ENCODE peak calls at places on chromosomes 3 and 15, in seven cellular contexts. T is prostate gland, V is heart left ventricle, M is fibroblast of lung, Q is OCI-LY7, B is GM23248, O is sigmoid colon. U is an unnamed sample.

GRCh38 chr3:140399853-140400252 is 278.0 kb upstream of the TRIM42 start:
- DNase-seq in T (no peak), B (no peak), O (no peak), V (no peak), Q (no peak), M (no peak), U (no peak)

GRCh38 chr3:78253860-78254259 is 1214.0 kb downstream of the ROBO2 start:
- DNase-seq in V (no peak), B (no peak), O (no peak), Q (no peak), M (no peak), T (no peak), U (no peak)

GRCh38 chr3:158005391-158006100 is 100.7 kb downstream of the SHOX2 start:
- DNase-seq in O (no peak), V (no peak), M (no peak), T (no peak), B (no peak), Q (no peak), U (no peak)

GRCh38 chr3:70970136-70970535 is 613.4 kb downstream of the FOXP1 start:
- DNase-seq in O (no peak), M (no peak), T (no peak), Q (no peak), B (no peak), V (no peak), U (no peak)

GRCh38 chr3:14646589-14647413 is 4.8 kb upstream of the CCDC174 start:
- DNase-seq in M (no peak), T (no peak), V (no peak), Q (no peak), B (no peak), O (no peak), U (no peak)

GRCh38 chr3:57755368-57756021 is 614 bp upstream of the SLMAP start:
- DNase-seq in Q (peak; percentile 77), O (peak; percentile 73), B (peak; percentile 78), T (peak; percentile 62), V (no peak), M (peak; percentile 85), U (no peak)

GRCh38 chr3:116610124-116610523 is 99.5 kb upstream of the TUSC7 start:
- DNase-seq in B (no peak), Q (no peak), M (no peak), V (no peak), O (no peak), T (no peak), U (no peak)

GRCh38 chr3:142975316-142975995 is 12.0 kb upstream of the PAQR9 start:
- DNase-seq in T (no peak), V (no peak), B (no peak), Q (no peak), M (no peak), O (no peak), U (no peak)

GRCh38 chr3:191391873-191392808 is 61.8 kb upstream of the UTS2B start:
- DNase-seq in V (no peak), O (no peak), T (no peak), Q (no peak), M (no peak), B (no peak), U (no peak)

GRCh38 chr3:159432721-159433300 is 555.8 kb upstream of the IL12A start:
- DNase-seq in O (no peak), B (peak; percentile 45), M (peak; percentile 74), Q (no peak), T (no peak), V (no peak), U (no peak)

GRCh38 chr15:43212299-43212698 is 8.5 kb downstream of the EPB42 start:
- DNase-seq in M (no peak), V (no peak), O (no peak), B (no peak), Q (no peak), T (no peak), U (no peak)

DNA sequence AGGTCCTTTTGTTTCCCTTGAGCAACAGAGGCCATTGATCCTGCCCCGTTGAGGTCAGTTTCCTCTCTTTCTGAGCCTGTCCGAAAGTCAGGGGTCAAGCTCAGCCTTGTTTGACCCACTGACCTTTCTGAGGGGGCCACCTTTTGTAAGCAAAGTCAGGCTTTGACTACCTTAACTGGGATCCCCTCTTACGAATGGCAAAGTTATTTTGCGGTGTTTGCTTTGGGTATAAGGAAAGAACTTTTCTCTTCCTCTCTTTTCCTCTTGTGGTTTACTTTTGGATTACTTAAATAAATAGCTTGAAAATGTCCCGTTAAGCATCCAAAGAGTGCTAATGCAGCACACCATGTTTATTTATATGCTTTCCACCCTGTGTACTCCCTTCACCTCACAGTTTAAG is 340.6 kb downstream of the THSD4 start:
- DNase-seq in Q (no peak), O (no peak), T (no peak), M (no peak), V (no peak), B (no peak), U (no peak)
- H3K27ac ChIP-seq in Q (no peak overlapping the region), O (no peak overlapping the region), T (peak overlapping the region; percentile 55), M (no peak overlapping the region), V (no peak overlapping the region), B (no peak overlapping the region), U (no peak overlapping the region)

GRCh38 chr15:101028321-101028720 is 109.2 kb downstream of the LRRK1 start:
- DNase-seq in Q (no peak), B (no peak), V (no peak), T (no peak), M (peak; percentile 24), O (no peak), U (peak; percentile 3)

GRCh38 chr15:101028772-101029438 is 109.7 kb downstream of the LRRK1 start:
- DNase-seq in M (no peak), Q (no peak), V (no peak), B (no peak), O (peak; percentile 48), T (no peak), U (peak; percentile 9)

GRCh38 chr15:101027920-101028319 is 108.8 kb downstream of the LRRK1 start:
- DNase-seq in V (no peak), T (no peak), M (no peak), O (peak; percentile 25), B (no peak), Q (no peak), U (peak; percentile 46)

GRCh38 chr15:101031203-101031602 is 112.0 kb downstream of the LRRK1 start:
- DNase-seq in B (no peak), M (peak; percentile 35), T (no peak), O (peak; percentile 46), V (no peak), Q (no peak), U (no peak)

DNA sequence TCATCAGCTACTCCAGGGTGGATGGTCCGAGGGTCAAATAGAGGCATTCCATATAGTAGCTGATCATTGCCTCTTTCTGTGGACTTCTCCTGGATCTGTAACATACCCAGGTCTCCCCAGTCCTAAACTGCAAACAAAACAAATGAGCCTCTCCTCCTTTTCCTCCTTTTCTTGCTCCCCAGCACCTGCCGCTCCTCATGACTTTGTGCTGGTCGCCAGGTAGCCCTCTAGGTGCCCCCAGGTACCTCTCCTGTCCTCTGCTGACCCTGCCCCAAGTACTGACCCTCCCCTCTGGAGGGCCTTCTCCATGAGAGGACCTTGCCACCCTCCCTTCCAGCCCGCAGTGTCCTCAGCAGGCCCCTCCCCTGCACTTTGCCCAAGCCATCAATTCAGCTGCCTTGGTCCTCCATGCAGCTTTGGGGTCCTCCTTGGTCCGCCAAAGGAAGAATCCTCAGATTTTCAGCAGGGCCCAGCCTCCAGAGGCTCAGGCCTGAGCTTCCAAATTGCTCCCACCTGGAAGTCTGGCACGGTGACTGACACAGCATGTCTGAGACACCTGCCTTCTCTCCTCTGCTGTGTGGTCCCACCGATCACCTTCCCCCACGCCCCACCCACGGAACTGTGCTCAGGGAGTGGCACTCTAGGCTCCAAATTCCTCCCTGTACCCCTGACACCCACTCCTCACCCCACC is 111.0 kb downstream of the LRRK1 start:
- DNase-seq in M (no peak), B (no peak), V (no peak), O (peak; percentile 56), T (no peak), Q (no peak), U (peak; percentile 61)
- H3K36me3 ChIP-seq in M (peaks cover 1% of the 10 kb centered on the region), B (no peaks in the 10 kb centered on the region), V (peaks cover 5% of the 10 kb centered on the region), O (peaks cover 54% of the 10 kb centered on the region), T (peaks cover 3% of the 10 kb centered on the region), Q (peaks cover 100% of the 10 kb centered on the region), U (no peaks in the 10 kb centered on the region)

GRCh38 chr3:119033393-119034255 is 1.0 kb downstream of the IGSF11 start:
- DNase-seq in Q (no peak), B (no peak), M (no peak), O (no peak), V (no peak), T (no peak), U (no peak)

GRCh38 chr3:119034256-119035013 is at the start of gene IGSF11:
- DNase-seq in V (peak; percentile 47), B (peak; percentile 71), O (peak; percentile 77), T (peak; percentile 43), M (peak; percentile 55), Q (peak; percentile 26), U (peak; percentile 19)

DNA sequence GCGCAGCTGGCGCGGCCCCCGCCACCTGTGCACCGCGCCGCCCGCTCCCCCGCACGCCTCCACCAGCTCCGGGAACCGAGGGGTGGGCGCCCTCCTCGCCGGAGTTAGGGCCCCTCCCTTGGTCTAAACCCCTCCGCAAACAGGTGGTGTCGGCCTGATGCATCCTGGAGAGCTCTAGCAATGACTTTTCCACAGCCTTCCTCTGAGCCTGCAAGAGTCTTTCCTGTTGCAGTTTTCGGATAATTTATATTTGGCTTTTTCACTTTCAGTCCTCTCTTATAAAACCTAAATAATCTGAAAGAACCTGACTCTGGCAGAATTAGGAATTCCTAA is 334 bp upstream of the IGSF11 start:
- DNase-seq in T (no peak), B (no peak), O (no peak), M (no peak), Q (no peak), V (no peak), U (no peak)
- H3K27ac ChIP-seq in T (no peak overlapping the region), B (no peak overlapping the region), O (no peak overlapping the region), M (no peak overlapping the region), Q (no peak overlapping the region), V (no peak overlapping the region), U (no peak overlapping the region)

GRCh38 chr15:48427479-48427878 is 96.2 kb downstream of the DUT start:
- DNase-seq in V (no peak), Q (no peak), T (no peak), O (no peak), B (no peak), M (peak; percentile 35), U (no peak)
- H3K36me3 ChIP-seq in V (peaks cover 96% of the 10 kb centered on the region), Q (no peaks in the 10 kb centered on the region), T (no peaks in the 10 kb centered on the region), O (peaks cover 65% of the 10 kb centered on the region), B (peaks cover 84% of the 10 kb centered on the region), M (peaks cover 16% of the 10 kb centered on the region), U (peaks cover 72% of the 10 kb centered on the region)

GRCh38 chr3:184228376-184229137 is 828 bp upstream of the VWA5B2 start:
- DNase-seq in M (no peak), Q (no peak), O (no peak), T (no peak), B (no peak), V (no peak), U (no peak)
- H3K27ac ChIP-seq in M (no peak overlapping the region), Q (no peak overlapping the region), O (no peak overlapping the region), T (no peak overlapping the region), B (no peak overlapping the region), V (no peak overlapping the region), U (no peak overlapping the region)

DNA sequence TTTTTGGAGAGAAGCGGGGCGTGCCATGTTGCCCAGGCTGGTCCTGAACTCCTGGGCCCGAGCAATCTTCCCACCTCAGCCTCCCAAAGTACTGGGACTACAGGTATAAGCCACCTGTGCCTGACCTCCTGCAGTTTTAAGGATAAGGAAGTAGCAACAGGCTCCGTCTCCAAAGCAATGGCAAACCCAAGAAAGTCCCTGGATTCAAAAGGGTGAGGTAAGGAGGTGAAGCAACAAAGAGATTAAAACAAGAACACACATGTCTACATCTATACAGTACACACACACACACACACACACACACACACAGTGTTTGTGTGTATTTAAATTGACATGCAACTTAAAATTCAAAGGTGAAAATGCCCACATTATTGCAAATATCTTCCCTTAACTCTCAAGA is 58.9 kb downstream of the ABCC5 start:
- DNase-seq in Q (no peak), O (no peak), M (no peak), T (no peak), V (no peak), B (no peak), U (no peak)
- H3K36me3 ChIP-seq in Q (peaks cover 23% of the 10 kb centered on the region), O (peaks cover 77% of the 10 kb centered on the region), M (peaks cover 2% of the 10 kb centered on the region), T (no peaks in the 10 kb centered on the region), V (peaks cover 80% of the 10 kb centered on the region), B (no peaks in the 10 kb centered on the region), U (peaks cover 37% of the 10 kb centered on the region)